ENCODE peak calls at places on chromosomes 1 and 21, in nine cellular contexts. O is sigmoid colon, S is breast epithelium, D is spleen, R is transverse colon, Z is stomach, P is esophagus muscularis mucosa, K is H1, A is HCT116. I is an unnamed sample.
A peak's percentile ranks its signal among the peaks of the same experiment; 100 is the strongest.

GRCh38 chr1:218488986-218489385 is 143.8 kb downstream of the TGFB2 start:
- DNase-seq in O (no peak), S (peak; percentile 21), D (no peak), R (no peak), Z (no peak), P (no peak), K (no peak), A (no peak), I (no peak)

GRCh38 chr1:95003433-95003738 is 69.4 kb downstream of the ALG14 start:
- DNase-seq in O (no peak), S (no peak), D (no peak), R (no peak), Z (no peak), P (peak; percentile 37), K (no peak), A (no peak), I (peak; percentile 42)

GRCh38 chr1:207463021-207463420 is 8.9 kb downstream of the CR2 start:
- DNase-seq in O (no peak), S (no peak), D (no peak), R (no peak), Z (no peak), P (no peak), K (no peak), A (no peak), I (no peak)

GRCh38 chr1:6683434-6683833 is 18.2 kb downstream of the DNAJC11 start:
- DNase-seq in O (no peak), S (no peak), D (no peak), R (no peak), Z (no peak), P (no peak), K (no peak), A (no peak), I (no peak)

GRCh38 chr1:203126866-203127671 is 457 bp upstream of the ADORA1 start:
- DNase-seq in O (no peak), S (no peak), D (no peak), R (no peak), Z (no peak), P (no peak), K (peak; percentile 49), A (no peak), I (no peak)

GRCh38 chr1:212437179-212437798 is 4.6 kb downstream of the NENF start:
- DNase-seq in O (no peak), S (no peak), D (no peak), R (no peak), Z (no peak), P (no peak), K (no peak), A (no peak), I (no peak)

GRCh38 chr1:34663031-34663430 is 91.8 kb upstream of the GJB5 start:
- DNase-seq in O (no peak), S (no peak), D (no peak), R (no peak), Z (no peak), P (no peak), K (no peak), A (no peak), I (no peak)

GRCh38 chr1:156276532-156276931 is 6.1 kb downstream of the SMG5 start:
- DNase-seq in O (no peak), S (no peak), D (no peak), R (no peak), Z (no peak), P (no peak), K (no peak), A (no peak), I (no peak)

GRCh38 chr1:15808955-15809354 is 1.5 kb upstream of the UQCRHL start:
- DNase-seq in O (no peak), S (no peak), D (no peak), R (no peak), Z (no peak), P (no peak), K (no peak), A (no peak), I (no peak)

GRCh38 chr1:227907439-227908015 is 40.2 kb downstream of the WNT9A start:
- DNase-seq in O (no peak), S (no peak), D (no peak), R (no peak), Z (no peak), P (no peak), K (no peak), A (no peak), I (no peak)

GRCh38 chr1:67831850-67832513 is 1.3 kb downstream of the GNG12 start:
- DNase-seq in O (peak; percentile 85), S (peak; percentile 52), D (peak; percentile 82), R (peak; percentile 68), Z (peak; percentile 63), P (no peak), K (no peak), A (peak; percentile 40), I (peak; percentile 19)

GRCh38 chr1:57986432-57986831 is 560.1 kb downstream of the OMA1 start:
- DNase-seq in O (no peak), S (no peak), D (no peak), R (no peak), Z (no peak), P (no peak), K (no peak), A (no peak), I (no peak)

GRCh38 chr1:53543771-53544695 is 84.8 kb downstream of the DMRTB1 start:
- DNase-seq in O (peak; percentile 60), S (no peak), D (peak; percentile 59), R (no peak), Z (no peak), P (no peak), K (no peak), A (no peak), I (no peak)

GRCh38 chr21:46459024-46459355 is 299 bp downstream of the DIP2A start:
- DNase-seq in O (no peak), S (no peak), D (no peak), R (no peak), Z (no peak), P (no peak), K (no peak), A (no peak), I (no peak)
- TF ChIP-seq POLR2AphosphoS5 in O (no peak), S (no peak), D (no peak), R (no peak), Z (peak; percentile 48), P (no peak), K (no peak), A (no peak), I (no peak)

DNA sequence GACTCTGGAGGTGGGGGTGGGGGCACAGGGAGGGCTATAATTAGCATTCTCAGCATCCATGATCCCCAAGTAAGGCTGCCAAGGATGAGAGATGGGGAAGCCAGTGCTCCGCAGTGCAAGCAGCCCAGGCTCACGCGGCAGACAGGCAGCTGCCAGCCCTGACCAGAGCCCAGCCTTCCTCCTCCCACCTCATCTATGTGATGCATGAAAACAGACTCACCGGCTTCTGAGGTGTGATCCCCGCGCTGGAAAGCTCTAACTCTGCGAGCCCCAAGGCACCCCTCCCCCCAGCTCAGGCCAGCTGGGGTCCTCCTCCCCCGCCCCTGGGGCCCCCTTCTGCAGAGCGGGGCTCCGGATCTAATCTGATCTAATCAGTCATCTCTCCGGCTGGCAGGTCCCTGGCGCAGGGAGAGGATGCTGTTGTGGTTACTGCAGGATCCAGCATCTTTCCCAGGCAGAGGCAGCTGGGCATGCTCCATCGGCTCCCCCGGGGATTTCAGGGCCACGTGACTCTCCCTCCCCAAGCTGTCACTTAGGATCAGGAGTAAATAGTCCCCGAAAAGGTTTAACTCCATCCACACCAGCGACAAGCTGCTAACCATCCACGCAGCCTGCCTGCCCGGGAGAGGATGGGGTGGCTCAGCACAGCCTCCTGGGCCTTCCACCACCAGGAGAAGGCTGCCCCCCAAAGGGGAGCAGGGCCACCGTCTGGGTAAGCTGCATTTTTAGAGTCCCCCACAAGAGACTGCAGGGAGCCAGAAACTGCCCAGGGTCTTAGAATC is at the start of gene PLEKHA6:
- DNase-seq in O (peak; percentile 79), S (no peak), D (no peak), R (no peak), Z (no peak), P (no peak), K (peak; percentile 83), A (no peak), I (peak; percentile 62)
- H3K4me3 ChIP-seq in O (peak within 1 kb of the TSS; percentile 0), S (no peak within 1 kb of the TSS), D (no peak within 1 kb of the TSS), R (no peak within 1 kb of the TSS), Z (no peak within 1 kb of the TSS), P (peak within 1 kb of the TSS; percentile 14), K (no peak within 1 kb of the TSS), A (no peak within 1 kb of the TSS), I (no peak within 1 kb of the TSS)

DNA sequence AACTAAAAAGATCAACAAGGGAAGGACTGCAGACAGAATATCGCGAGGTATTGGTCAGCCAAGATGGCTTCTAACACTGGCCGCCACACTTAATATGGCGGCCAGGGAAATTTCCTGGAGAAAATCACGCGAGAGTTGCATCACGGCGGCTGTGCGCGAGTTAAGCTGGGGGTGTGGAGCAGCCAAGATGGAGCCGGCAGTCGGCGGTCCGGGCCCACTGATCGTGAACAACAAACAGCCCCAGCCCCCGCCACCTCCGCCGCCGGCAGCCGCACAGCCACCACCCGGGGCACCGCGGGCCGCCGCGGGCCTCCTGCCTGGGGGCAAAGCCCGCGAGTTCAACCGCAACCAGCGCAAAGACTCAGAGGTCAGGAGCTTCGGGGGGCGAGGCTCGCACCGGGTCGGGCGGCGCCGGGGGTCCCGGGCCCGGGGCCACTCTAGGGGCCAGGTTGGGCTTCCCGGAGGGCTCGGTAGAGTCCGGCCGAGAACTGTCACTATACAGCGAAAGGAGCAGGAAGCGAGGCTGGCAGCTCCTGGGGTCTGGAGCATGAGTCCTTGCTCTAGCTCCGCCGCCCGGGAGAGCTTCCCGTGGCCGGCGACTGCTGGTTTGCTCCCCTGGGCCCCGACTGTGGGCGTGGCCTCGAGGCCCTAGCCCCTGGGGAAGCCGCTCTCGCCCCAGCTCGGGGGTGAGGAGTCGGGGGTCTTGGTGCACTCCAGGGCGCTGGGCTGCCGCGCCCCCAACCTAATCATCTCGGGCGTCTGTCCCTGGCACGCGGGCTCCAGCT is at the start of gene STRIP1:
- DNase-seq in O (peak; percentile 96), S (peak; percentile 92), D (peak; percentile 97), R (peak; percentile 95), Z (peak; percentile 94), P (peak; percentile 98), K (peak; percentile 92), A (peak; percentile 91), I (peak; percentile 94)
- TF ChIP-seq POLR2A in O (no peak), S (peak; percentile 52), D (no peak), R (peak; percentile 64), Z (no peak), P (no peak), K (peak; percentile 12), A (peak; percentile 63), I (peak; percentile 68)

GRCh38 chr1:31441558-31441957 is 28.5 kb downstream of the SERINC2 start:
- DNase-seq in O (no peak), S (peak; percentile 10), D (no peak), R (no peak), Z (no peak), P (no peak), K (no peak), A (no peak), I (no peak)

GRCh38 chr1:31439276-31439675 is 26.3 kb downstream of the SERINC2 start:
- DNase-seq in O (no peak), S (no peak), D (no peak), R (no peak), Z (no peak), P (no peak), K (no peak), A (no peak), I (no peak)

GRCh38 chr1:31442648-31442994 is 29.6 kb downstream of the SERINC2 start:
- DNase-seq in O (no peak), S (no peak), D (no peak), R (no peak), Z (no peak), P (no peak), K (no peak), A (no peak), I (no peak)

GRCh38 chr1:31441970-31442647 is 29.1 kb downstream of the SERINC2 start:
- DNase-seq in O (no peak), S (peak; percentile 8), D (no peak), R (no peak), Z (no peak), P (no peak), K (no peak), A (no peak), I (no peak)

GRCh38 chr1:31441073-31441472 is 28.1 kb downstream of the SERINC2 start:
- DNase-seq in O (no peak), S (no peak), D (no peak), R (no peak), Z (no peak), P (no peak), K (no peak), A (no peak), I (no peak)
- TF ChIP-seq POLR2AphosphoS5 in O (no peak), S (no peak), D (no peak), R (no peak), Z (no peak), P (no peak), K (no peak), A (no peak), I (no peak)

I was measured in upper lobe of left lung.